ENCODE peak calls at places on chromosome 7, in four cellular contexts. One of them, this sample, is unnamed.

GRCh38 chr7:95632609-95633008 is 36.3 kb upstream of the PDK4 start:
- DNase-seq in CD8-positive, alpha-beta T cell: no peak
- DNase-seq in psoas muscle: no peak
- DNase-seq in effector memory CD8-positive, alpha-beta T cell: no peak
- DNase-seq in this sample: no peak

GRCh38 chr7:55104707-55105433 is 86.1 kb downstream of the EGFR start:
- DNase-seq in effector memory CD8-positive, alpha-beta T cell: no peak
- DNase-seq in psoas muscle: no peak
- DNase-seq in CD8-positive, alpha-beta T cell: no peak
- DNase-seq in this sample: no peak

GRCh38 chr7:17638727-17639126 is 301.6 kb downstream of the SNX13 start:
- DNase-seq in effector memory CD8-positive, alpha-beta T cell: no peak
- DNase-seq in psoas muscle: no peak
- DNase-seq in CD8-positive, alpha-beta T cell: no peak
- DNase-seq in this sample: no peak

GRCh38 chr7:129780257-129781127 is 169.0 kb downstream of the NRF1 start:
- DNase-seq in psoas muscle: peak
- DNase-seq in CD8-positive, alpha-beta T cell: peak
- DNase-seq in effector memory CD8-positive, alpha-beta T cell: no peak
- DNase-seq in this sample: peak

GRCh38 chr7:129853661-129854268 is 99.0 kb downstream of the UBE2H start:
- DNase-seq in psoas muscle: no peak
- DNase-seq in CD8-positive, alpha-beta T cell: no peak
- DNase-seq in effector memory CD8-positive, alpha-beta T cell: no peak
- DNase-seq in this sample: no peak

GRCh38 chr7:20280475-20281351 is 50.0 kb upstream of the ITGB8 start:
- DNase-seq in CD8-positive, alpha-beta T cell: no peak
- DNase-seq in psoas muscle: no peak
- DNase-seq in effector memory CD8-positive, alpha-beta T cell: no peak
- DNase-seq in this sample: no peak

GRCh38 chr7:102153586-102153948 is 133.1 kb upstream of the SH2B2 start:
- DNase-seq in CD8-positive, alpha-beta T cell: no peak
- DNase-seq in psoas muscle: no peak
- DNase-seq in effector memory CD8-positive, alpha-beta T cell: no peak
- DNase-seq in this sample: no peak

GRCh38 chr7:156386097-156386496 is 254.5 kb upstream of the RNF32 start:
- DNase-seq in effector memory CD8-positive, alpha-beta T cell: no peak
- DNase-seq in psoas muscle: no peak
- DNase-seq in CD8-positive, alpha-beta T cell: no peak
- DNase-seq in this sample: no peak

GRCh38 chr7:33485746-33486491 is 356.6 kb downstream of the BBS9 start:
- DNase-seq in psoas muscle: no peak
- DNase-seq in CD8-positive, alpha-beta T cell: no peak
- DNase-seq in effector memory CD8-positive, alpha-beta T cell: no peak
- DNase-seq in this sample: no peak

This sample was measured in CD4-positive, alpha-beta memory T cell.